ENCODE peak calls at places on chromosomes 4 and X, in eight cellular contexts. E, M, B, Z, S, Y, N and X are unnamed samples.

GRCh38 chrX:119692241-119693031 is 532 bp downstream of the SEPTIN6 start:
- DNase-seq in E (peak), M (peak), B (peak), Z (no peak), S (no peak), Y (peak), N (no peak), X (no peak)

GRCh38 chrX:106484233-106484632 is 127.5 kb upstream of the RADX start:
- DNase-seq in E (no peak), M (no peak), B (no peak), Z (no peak), S (no peak), Y (no peak), N (no peak), X (no peak)

GRCh38 chr4:183438458-183439113 is 5.8 kb upstream of the CDKN2AIP start:
- DNase-seq in E (no peak), M (peak), B (no peak), Z (no peak), S (no peak), Y (peak), N (no peak), X (peak)

GRCh38 chr4:29560452-29560851 is 1159.7 kb upstream of the PCDH7 start:
- DNase-seq in E (no peak), M (no peak), B (no peak), Z (no peak), S (no peak), Y (no peak), N (no peak), X (no peak)

GRCh38 chr4:119858176-119858575 is 208.5 kb downstream of the MAD2L1 start:
- DNase-seq in E (no peak), M (peak), B (no peak), Z (no peak), S (no peak), Y (no peak), N (no peak), X (no peak)

GRCh38 chr4:113586072-113586471 is 175.5 kb downstream of the CAMK2D start:
- DNase-seq in E (no peak), M (peak), B (no peak), Z (no peak), S (no peak), Y (peak), N (no peak), X (no peak)

GRCh38 chr4:126799471-126799870 is 833.3 kb upstream of the INTU start:
- DNase-seq in E (no peak), M (peak), B (no peak), Z (no peak), S (no peak), Y (no peak), N (no peak), X (no peak)

GRCh38 chr4:122293374-122294365 is 85.1 kb upstream of the ADAD1 start:
- DNase-seq in E (no peak), M (peak), B (no peak), Z (no peak), S (no peak), Y (no peak), N (no peak), X (no peak)

GRCh38 chr4:182206266-182206665 is 36.9 kb upstream of the TENM3 start:
- DNase-seq in E (no peak), M (no peak), B (no peak), Z (no peak), S (no peak), Y (no peak), N (no peak), X (no peak)

GRCh38 chrX:130179579-130180215 is 7.9 kb downstream of the RAB33A start:
- DNase-seq in E (no peak), M (peak), B (no peak), Z (no peak), S (no peak), Y (peak), N (no peak), X (no peak)

GRCh38 chr4:83217721-83218522 is 66.7 kb downstream of the COQ2 start:
- DNase-seq in E (no peak), M (no peak), B (no peak), Z (no peak), S (no peak), Y (no peak), N (no peak), X (no peak)

GRCh38 chr4:181597766-181598165 is 645.4 kb upstream of the TENM3 start:
- DNase-seq in E (no peak), M (peak), B (no peak), Z (no peak), S (no peak), Y (no peak), N (no peak), X (no peak)

GRCh38 chr4:16418814-16419213 is 192.5 kb upstream of the TAPT1 start:
- DNase-seq in E (no peak), M (peak), B (no peak), Z (no peak), S (no peak), Y (peak), N (no peak), X (peak)

GRCh38 chrX:136121788-136122187 is 25.5 kb upstream of the FHL1 start:
- DNase-seq in E (no peak), M (peak), B (no peak), Z (no peak), S (no peak), Y (peak), N (no peak), X (no peak)

GRCh38 chrX:51836823-51837222 is 56.6 kb upstream of the MAGED1 start:
- DNase-seq in E (no peak), M (no peak), B (no peak), Z (no peak), S (no peak), Y (no peak), N (no peak), X (no peak)

GRCh38 chrX:18640686-18641085 is 31.2 kb downstream of the RS1 start:
- DNase-seq in E (no peak), M (no peak), B (no peak), Z (no peak), S (no peak), Y (peak), N (no peak), X (no peak)

GRCh38 chr4:182752158-182752910 is 164.9 kb downstream of the DCTD start:
- DNase-seq in E (no peak), M (peak), B (no peak), Z (no peak), S (no peak), Y (peak), N (no peak), X (peak)

GRCh38 chr4:7365472-7366179 is 69.1 kb downstream of the PSAPL1 start:
- DNase-seq in E (no peak), M (no peak), B (peak), Z (peak), S (no peak), Y (no peak), N (no peak), X (no peak)

GRCh38 chr4:95268819-95269565 is 279.8 kb downstream of the UNC5C start:
- DNase-seq in E (no peak), M (no peak), B (no peak), Z (no peak), S (no peak), Y (peak), N (no peak), X (no peak)

GRCh38 chr4:158484173-158484885 is 37.4 kb upstream of the RXFP1 start:
- DNase-seq in E (no peak), M (no peak), B (no peak), Z (no peak), S (no peak), Y (no peak), N (no peak), X (no peak)

GRCh38 chr4:78219825-78220224 is 162.7 kb downstream of the FRAS1 start:
- DNase-seq in E (no peak), M (no peak), B (no peak), Z (no peak), S (no peak), Y (no peak), N (no peak), X (no peak)

GRCh38 chr4:110088670-110089069 is 109.7 kb downstream of the ELOVL6 start:
- DNase-seq in E (no peak), M (peak), B (no peak), Z (no peak), S (no peak), Y (peak), N (no peak), X (no peak)

GRCh38 chr4:101594588-101594987 is 195.9 kb upstream of the BANK1 start:
- DNase-seq in E (no peak), M (no peak), B (no peak), Z (no peak), S (no peak), Y (no peak), N (no peak), X (no peak)

GRCh38 chrX:13647709-13648212 is 5.2 kb upstream of the TCEANC start:
- DNase-seq in E (peak), M (peak), B (peak), Z (no peak), S (peak), Y (peak), N (no peak), X (no peak)

GRCh38 chr4:25913056-25913850 is 767 bp upstream of the SMIM20 start:
- DNase-seq in E (peak), M (no peak), B (peak), Z (peak), S (peak), Y (no peak), N (no peak), X (no peak)

DNA sequence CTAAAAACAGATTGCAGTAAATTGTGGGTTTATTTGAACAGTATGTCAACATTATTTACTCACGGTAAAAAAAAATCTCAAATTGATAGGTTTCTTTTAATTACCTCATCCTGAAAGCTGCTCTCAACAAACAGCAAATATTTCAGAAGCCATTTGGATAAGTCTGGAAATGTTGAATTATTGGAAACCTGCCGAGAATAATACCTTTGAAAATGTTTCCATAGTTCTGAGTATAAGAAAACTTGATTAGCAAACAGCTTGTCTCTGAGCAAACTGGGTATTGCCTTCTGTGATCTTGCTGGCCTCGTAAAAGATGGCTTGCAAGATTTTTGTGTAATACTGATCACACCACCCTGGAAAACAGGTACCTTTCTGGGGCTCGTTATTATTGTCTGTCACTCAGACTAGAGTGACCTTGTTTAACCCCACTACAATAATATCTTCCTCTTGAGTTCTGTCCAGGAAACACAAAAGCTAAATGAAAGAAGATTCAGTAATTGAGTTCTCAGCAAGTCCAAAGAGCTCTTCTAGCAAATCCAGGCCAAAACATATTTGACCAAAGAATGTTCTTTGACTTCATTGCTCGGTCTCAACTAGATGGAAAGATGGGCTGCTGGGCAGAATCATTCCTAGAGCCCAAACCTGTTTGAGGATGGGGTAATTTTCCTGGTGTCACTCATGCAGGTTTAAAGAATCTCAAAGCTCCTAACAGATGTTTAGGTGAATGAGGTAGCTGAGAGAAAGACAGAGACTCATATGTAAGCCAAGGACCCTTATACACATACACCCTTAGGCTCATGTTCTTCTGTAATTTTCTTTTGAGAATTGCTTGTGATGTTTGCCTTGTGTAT is 255.6 kb upstream of the JADE1 start:
- DNase-seq in E (no peak), M (no peak), B (no peak), Z (no peak), S (no peak), Y (peak), N (no peak), X (no peak)
- H3K4me3 ChIP-seq in E (peak), M (peak), B (peak), Z (no peak), S (peak), Y (peak), N (peak), X (peak)

GRCh38 chrX:41304178-41304577 is 29.8 kb upstream of the DDX3X start:
- DNase-seq in E (no peak), M (no peak), B (no peak), Z (no peak), S (no peak), Y (no peak), N (no peak), X (no peak)

GRCh38 chrX:41312786-41313185 is 21.2 kb upstream of the DDX3X start:
- DNase-seq in E (no peak), M (no peak), B (no peak), Z (no peak), S (no peak), Y (no peak), N (no peak), X (no peak)

GRCh38 chrX:41313419-41313818 is 20.5 kb upstream of the DDX3X start:
- DNase-seq in E (no peak), M (peak), B (no peak), Z (no peak), S (no peak), Y (peak), N (no peak), X (no peak)

GRCh38 chrX:41314204-41314603 is 19.8 kb upstream of the DDX3X start:
- DNase-seq in E (no peak), M (no peak), B (no peak), Z (no peak), S (no peak), Y (no peak), N (no peak), X (no peak)

GRCh38 chrX:41308884-41309655 is 24.9 kb upstream of the DDX3X start:
- DNase-seq in E (no peak), M (peak), B (no peak), Z (no peak), S (no peak), Y (no peak), N (no peak), X (no peak)
- TF ChIP-seq CTCF in E (no peak), M (no peak), B (no peak), Z (no peak), S (no peak), Y (no peak), N (no peak), X (no peak)

DNA sequence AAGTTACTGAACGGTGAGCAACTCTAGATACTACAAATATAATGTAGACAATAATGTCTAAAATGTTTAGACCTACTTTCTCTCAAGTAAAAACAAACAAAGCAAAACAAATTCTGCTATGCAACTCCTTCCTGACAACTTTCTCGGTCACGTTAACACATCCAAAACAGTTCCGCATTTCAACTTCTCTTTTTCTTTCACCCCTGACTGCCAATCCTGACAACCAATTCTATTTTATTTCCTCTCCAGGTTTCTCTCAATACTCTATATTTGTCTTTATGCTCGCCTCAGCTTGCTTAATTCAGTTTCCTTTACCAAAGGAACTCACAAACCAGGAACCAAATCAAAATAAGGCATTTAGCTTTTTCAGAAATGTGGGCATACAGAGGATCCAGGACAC is 513.0 kb downstream of the FSTL5 start:
- DNase-seq in E (no peak), M (no peak), B (no peak), Z (no peak), S (no peak), Y (no peak), N (no peak), X (no peak)
- H3K4me3 ChIP-seq in E (no peak), M (no peak), B (no peak), Z (no peak), S (no peak), Y (no peak), N (no peak), X (no peak)

GRCh38 chrX:139554991-139555675 is 24.6 kb downstream of the F9 start:
- DNase-seq in E (no peak), M (no peak), B (no peak), Z (no peak), S (no peak), Y (no peak), N (no peak), X (no peak)
- TF ChIP-seq CTCF in E (no peak), M (no peak), B (no peak), Z (no peak), S (no peak), Y (no peak), N (no peak), X (no peak)

DNA sequence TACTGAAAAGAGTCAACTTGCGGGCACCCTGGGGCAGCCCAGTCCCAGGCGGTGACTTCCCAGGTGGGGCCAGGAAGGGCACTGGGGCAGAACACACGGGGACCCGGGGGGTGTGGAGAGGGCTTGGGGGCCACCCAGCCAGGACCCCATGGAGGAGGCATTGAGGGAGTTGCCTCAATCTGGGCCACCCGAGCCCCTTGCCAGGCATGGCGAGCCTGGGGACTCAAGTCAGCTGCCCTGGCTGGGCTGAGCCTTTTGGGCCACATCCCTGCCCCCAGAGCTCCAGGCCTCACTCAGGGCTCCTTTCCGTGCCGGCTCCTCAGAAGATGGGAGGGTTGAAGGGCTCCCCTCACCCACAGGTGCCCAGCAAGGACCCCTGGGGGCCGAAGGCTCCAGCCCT is 6.6 kb upstream of the CPLX1 start:
- DNase-seq in E (no peak), M (no peak), B (no peak), Z (no peak), S (no peak), Y (no peak), N (no peak), X (no peak)
- H3K4me3 ChIP-seq in E (no peak), M (no peak), B (no peak), Z (no peak), S (no peak), Y (no peak), N (no peak), X (no peak)

GRCh38 chr4:172546782-172547181 is 621.8 kb upstream of the GALNT7 start:
- DNase-seq in E (no peak), M (no peak), B (no peak), Z (no peak), S (no peak), Y (no peak), N (no peak), X (no peak)
- TF ChIP-seq CTCF in E (no peak), M (no peak), B (no peak), Z (no peak), S (no peak), Y (no peak), N (no peak), X (no peak)

GRCh38 chrX:68830486-68831404 is 1.9 kb downstream of the EFNB1 start:
- DNase-seq in E (peak), M (no peak), B (no peak), Z (no peak), S (no peak), Y (no peak), N (no peak), X (no peak)
- H3K4me3 ChIP-seq in E (peak), M (peak), B (peak), Z (peak), S (peak), Y (peak), N (peak), X (peak)

DNA sequence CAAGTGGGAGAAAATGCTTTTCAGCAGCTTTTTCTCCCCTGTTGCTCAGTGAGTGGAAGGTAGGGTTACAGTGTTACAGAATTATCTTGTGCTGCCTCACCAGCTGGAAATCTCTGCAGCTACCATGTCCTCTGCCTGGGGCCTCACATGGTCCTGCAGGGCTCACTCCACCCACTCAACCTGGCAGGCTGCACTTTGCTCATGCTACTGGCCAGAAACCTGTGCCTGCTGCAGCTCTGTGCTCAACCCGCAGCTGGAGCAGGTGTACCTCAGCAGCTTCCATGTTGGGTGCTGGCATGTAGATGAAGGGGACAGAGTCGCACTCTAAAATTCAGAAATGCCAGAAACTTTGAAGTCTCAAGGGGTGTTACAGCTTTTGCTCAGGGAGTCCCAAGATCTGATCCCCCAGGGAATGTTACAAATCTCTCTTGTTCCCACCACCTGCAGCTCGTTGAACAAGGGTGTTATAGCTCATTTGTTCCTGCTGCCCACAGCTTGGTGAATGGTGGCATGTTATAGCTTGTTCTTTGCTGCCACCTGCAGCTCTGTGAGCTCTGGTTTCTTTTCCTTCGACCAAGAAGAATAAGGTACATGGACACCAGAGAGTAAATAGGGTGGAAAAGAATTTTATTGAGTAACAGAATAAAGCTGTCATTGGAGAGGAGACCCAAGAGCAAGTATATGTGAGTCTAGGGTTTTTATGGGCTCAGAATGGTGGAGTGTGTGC is 845.8 kb downstream of the TECRL start:
- DNase-seq in E (no peak), M (no peak), B (no peak), Z (no peak), S (no peak), Y (no peak), N (no peak), X (no peak)
- TF ChIP-seq CTCF in E (no peak), M (no peak), B (no peak), Z (no peak), S (no peak), Y (no peak), N (no peak), X (no peak)

DNA sequence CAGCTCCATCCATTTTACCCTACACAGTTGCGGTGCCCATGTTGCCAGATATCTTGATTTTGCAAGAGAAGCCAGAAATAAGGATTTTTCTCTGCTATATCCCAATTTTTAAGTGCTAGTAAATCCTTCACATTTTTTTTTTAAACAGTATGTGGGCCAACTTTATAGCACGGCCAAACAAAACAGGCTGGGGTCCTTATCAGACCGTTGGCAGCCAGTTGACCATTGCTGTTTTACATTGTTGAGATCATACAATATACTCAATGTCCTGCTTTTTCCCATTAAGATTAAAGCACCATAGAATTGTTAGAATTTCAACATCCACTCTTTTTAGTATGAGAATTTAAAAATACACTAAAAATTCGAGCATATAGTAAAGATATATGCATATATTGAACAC is 150.9 kb downstream of the SPCS3 start:
- DNase-seq in E (no peak), M (peak), B (no peak), Z (no peak), S (no peak), Y (peak), N (no peak), X (no peak)
- H3K4me3 ChIP-seq in E (no peak), M (no peak), B (no peak), Z (no peak), S (no peak), Y (no peak), N (no peak), X (no peak)

DNA sequence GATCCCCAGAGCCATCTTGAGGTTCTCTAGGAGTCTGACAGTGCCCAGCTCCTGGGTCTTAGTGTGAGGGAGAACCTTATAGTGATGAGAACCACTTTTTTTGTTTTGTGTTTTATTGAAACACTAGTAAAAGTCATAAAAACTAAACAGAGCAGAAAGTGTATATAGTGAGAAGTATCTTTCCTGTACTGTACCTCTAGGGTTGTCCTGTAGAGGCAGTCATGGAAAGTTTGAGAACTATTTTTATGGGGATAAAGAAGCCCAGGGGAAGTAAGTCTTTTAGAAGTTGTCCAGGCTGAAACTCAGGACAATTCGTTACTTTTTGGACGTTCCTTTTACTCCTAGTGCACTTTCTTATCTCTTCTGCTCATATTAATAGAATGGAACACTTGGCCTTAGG is 40.9 kb downstream of the ADH5 start:
- DNase-seq in E (no peak), M (no peak), B (no peak), Z (no peak), S (no peak), Y (no peak), N (no peak), X (no peak)
- TF ChIP-seq CTCF in E (no peak), M (no peak), B (no peak), Z (no peak), S (no peak), Y (peak), N (no peak), X (no peak)